ENCODE peak calls at places on chromosomes 3 and 15, in eight cellular contexts. P, M, D, Q, J, H, V and C are unnamed samples.

GRCh38 chr15:62133141-62133540 is 31.9 kb downstream of the C2CD4B start:
- DNase-seq in P (no peak), M (no peak), D (no peak), Q (no peak), J (no peak), H (no peak), V (no peak), C (no peak)

GRCh38 chr3:126982125-126982521 is 792 bp upstream of the PLXNA1 start:
- DNase-seq in P (no peak), M (no peak), D (no peak), Q (no peak), J (no peak), H (no peak), V (no peak), C (no peak)

GRCh38 chr3:40550168-40550567 is 25.4 kb downstream of the ZNF621 start:
- DNase-seq in P (no peak), M (no peak), D (no peak), Q (no peak), J (no peak), H (no peak), V (no peak), C (no peak)

GRCh38 chr3:31361391-31362273 is 171.1 kb upstream of the STT3B start:
- DNase-seq in P (no peak), M (no peak), D (no peak), Q (no peak), J (no peak), H (no peak), V (no peak), C (no peak)

GRCh38 chr3:13234155-13234505 is 160.9 kb upstream of the IQSEC1 start:
- DNase-seq in P (no peak), M (no peak), D (no peak), Q (no peak), J (no peak), H (no peak), V (no peak), C (no peak)

GRCh38 chr3:126287536-126288181 is 69.5 kb downstream of the KLF15 start:
- DNase-seq in P (peak; percentile 73), M (peak; percentile 86), D (peak; percentile 79), Q (peak; percentile 85), J (peak; percentile 71), H (peak; percentile 64), V (peak; percentile 65), C (peak; percentile 77)

GRCh38 chr3:48466386-48467109 is 20.0 kb downstream of the ATRIP start:
- DNase-seq in P (no peak), M (peak; percentile 57), D (peak; percentile 54), Q (no peak), J (peak; percentile 36), H (no peak), V (peak; percentile 73), C (peak; percentile 59)

GRCh38 chr15:63944681-63944955 is 101.7 kb downstream of the DAPK2 start:
- DNase-seq in P (peak; percentile 36), M (no peak), D (no peak), Q (no peak), J (no peak), H (no peak), V (no peak), C (no peak)

GRCh38 chr3:182913889-182914288 is 66.4 kb downstream of the DCUN1D1 start:
- DNase-seq in P (no peak), M (peak; percentile 80), D (no peak), Q (no peak), J (no peak), H (no peak), V (no peak), C (no peak)

GRCh38 chr3:189137416-189137815 is 34.4 kb upstream of the TPRG1 start:
- DNase-seq in P (no peak), M (no peak), D (no peak), Q (no peak), J (no peak), H (no peak), V (no peak), C (no peak)

GRCh38 chr3:4589475-4590111 is 96.4 kb downstream of the ITPR1 start:
- DNase-seq in P (no peak), M (no peak), D (no peak), Q (no peak), J (peak; percentile 31), H (peak; percentile 25), V (no peak), C (no peak)

GRCh38 chr3:82707035-82707434 is 945.6 kb upstream of the GBE1 start:
- DNase-seq in P (no peak), M (no peak), D (no peak), Q (peak; percentile 9), J (no peak), H (no peak), V (peak; percentile 10), C (no peak)

GRCh38 chr15:25436707-25437106 is 2.1 kb downstream of the UBE3A start:
- DNase-seq in P (no peak), M (no peak), D (no peak), Q (no peak), J (no peak), H (no peak), V (no peak), C (no peak)

GRCh38 chr15:68055224-68055705 is 1.1 kb downstream of the PIAS1 start:
- DNase-seq in P (peak; percentile 60), M (peak; percentile 87), D (no peak), Q (peak; percentile 39), J (no peak), H (no peak), V (peak; percentile 19), C (no peak)

GRCh38 chr3:16849240-16849639 is 35.5 kb upstream of the PLCL2 start:
- DNase-seq in P (no peak), M (peak; percentile 57), D (peak; percentile 61), Q (peak; percentile 41), J (peak; percentile 31), H (peak; percentile 72), V (peak; percentile 35), C (peak; percentile 67)

GRCh38 chr3:67648229-67648628 is 6.2 kb downstream of the SUCLG2 start:
- DNase-seq in P (no peak), M (no peak), D (no peak), Q (no peak), J (no peak), H (no peak), V (no peak), C (no peak)

GRCh38 chr15:78873796-78874761 is 1.4 kb downstream of the MORF4L1 start:
- DNase-seq in P (no peak), M (peak; percentile 44), D (no peak), Q (no peak), J (peak; percentile 27), H (no peak), V (peak; percentile 20), C (no peak)

GRCh38 chr3:171173732-171174131 is 147.2 kb upstream of the SLC2A2 start:
- DNase-seq in P (peak; percentile 66), M (no peak), D (peak; percentile 44), Q (no peak), J (no peak), H (peak; percentile 49), V (peak; percentile 12), C (peak; percentile 62)

GRCh38 chr3:18188491-18188890 is 236.6 kb downstream of the SATB1 start:
- DNase-seq in P (no peak), M (no peak), D (no peak), Q (no peak), J (no peak), H (no peak), V (no peak), C (no peak)

GRCh38 chr15:76259392-76259791 is 51.9 kb downstream of the ETFA start:
- DNase-seq in P (no peak), M (no peak), D (no peak), Q (no peak), J (no peak), H (no peak), V (no peak), C (no peak)

GRCh38 chr15:49242820-49243219 is 72.8 kb downstream of the GALK2 start:
- DNase-seq in P (no peak), M (no peak), D (no peak), Q (peak; percentile 3), J (no peak), H (no peak), V (no peak), C (no peak)

GRCh38 chr3:75906555-75907112 is 121.3 kb upstream of the ZNF717 start:
- DNase-seq in P (no peak), M (no peak), D (no peak), Q (peak; percentile 81), J (no peak), H (no peak), V (no peak), C (no peak)

GRCh38 chr3:182238141-182238540 is 526.4 kb downstream of the SOX2 start:
- DNase-seq in P (no peak), M (no peak), D (no peak), Q (peak; percentile 8), J (peak; percentile 11), H (peak; percentile 13), V (no peak), C (no peak)

DNA sequence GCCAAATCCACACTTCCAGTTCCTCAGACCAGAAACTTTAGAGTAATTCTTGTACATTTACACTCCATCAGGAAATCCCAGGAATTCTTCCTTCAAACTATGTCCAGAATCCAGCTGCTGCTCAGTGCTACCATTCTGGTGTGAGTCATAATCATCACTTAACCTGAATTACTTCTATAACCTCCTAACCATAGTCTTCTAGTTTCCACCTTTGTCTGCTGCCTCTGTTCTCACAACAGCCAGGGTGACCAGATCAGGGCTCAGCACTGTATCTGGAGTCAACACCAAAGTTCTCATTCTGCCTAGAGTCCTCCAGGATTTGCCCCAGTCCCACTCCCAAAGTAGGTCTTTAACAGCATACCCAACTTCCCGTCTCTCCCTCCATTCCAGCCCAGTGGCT is 3.4 kb downstream of the CLDND1 start:
- DNase-seq in P (no peak), M (no peak), D (no peak), Q (no peak), J (no peak), H (no peak), V (no peak), C (no peak)
- H3K36me3 ChIP-seq in P (peaks cover 14% of the 10 kb centered on the region), M (peaks cover 69% of the 10 kb centered on the region), D (no peaks in the 10 kb centered on the region), Q (peaks cover 14% of the 10 kb centered on the region), J (peaks cover 11% of the 10 kb centered on the region), H (peaks cover 63% of the 10 kb centered on the region), V (no peaks in the 10 kb centered on the region), C (peaks cover 52% of the 10 kb centered on the region)

GRCh38 chr3:114712728-114713492 is 419.1 kb downstream of the TIGIT start:
- DNase-seq in P (no peak), M (no peak), D (no peak), Q (no peak), J (no peak), H (no peak), V (no peak), C (no peak)
- H3K27ac ChIP-seq in P (peak overlapping the region; percentile 47), M (no peak overlapping the region), D (peak overlapping the region; percentile 52), Q (no peak overlapping the region), J (peak overlapping the region; percentile 3), H (peak overlapping the region; percentile 8), V (no peak overlapping the region), C (no peak overlapping the region)

GRCh38 chr3:35223636-35224035 is 415.7 kb upstream of the ARPP21 start:
- DNase-seq in P (no peak), M (no peak), D (no peak), Q (no peak), J (no peak), H (no peak), V (no peak), C (no peak)
- H3K36me3 ChIP-seq in P (no peaks in the 10 kb centered on the region), M (no peaks in the 10 kb centered on the region), D (no peaks in the 10 kb centered on the region), Q (no peaks in the 10 kb centered on the region), J (no peaks in the 10 kb centered on the region), H (no peaks in the 10 kb centered on the region), V (no peaks in the 10 kb centered on the region), C (no peaks in the 10 kb centered on the region)

DNA sequence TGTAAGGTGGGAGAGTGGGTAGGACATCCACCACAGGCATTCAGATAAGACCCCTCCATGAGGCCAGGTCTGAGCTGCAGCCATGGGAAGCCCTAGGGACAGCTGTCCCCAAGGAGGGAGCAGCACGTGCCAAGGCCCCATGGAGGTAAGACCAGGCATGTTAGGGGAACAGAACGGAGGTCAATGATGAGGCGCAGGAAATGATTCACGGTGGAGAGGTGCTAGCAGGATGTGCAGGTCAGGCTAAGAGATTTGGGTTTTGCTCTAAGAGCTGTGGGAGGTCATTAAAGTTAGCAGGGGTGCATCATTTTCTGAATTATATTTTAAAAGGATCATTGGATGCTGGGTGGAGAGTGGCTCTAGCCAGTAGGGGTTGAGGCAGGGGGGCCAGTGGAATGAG is 66.4 kb upstream of the SNRPA1 start:
- DNase-seq in P (no peak), M (no peak), D (no peak), Q (no peak), J (no peak), H (no peak), V (no peak), C (no peak)
- H3K27ac ChIP-seq in P (no peak overlapping the region), M (no peak overlapping the region), D (no peak overlapping the region), Q (no peak overlapping the region), J (no peak overlapping the region), H (no peak overlapping the region), V (no peak overlapping the region), C (no peak overlapping the region)